ENCODE peak calls at places on chromosomes 12 and 14, in five cellular contexts. U, F, H, O and L are unnamed samples.

GRCh38 chr12:126483145-126484068 is 1418.2 kb downstream of the AACS start:
- DNase-seq in H (no peak), F (no peak), O (peak), U (peak), L (no peak)

GRCh38 chr14:74712499-74713394 is at the start of the genes AREL1 and FCF1:
- DNase-seq in U (peak), F (peak), O (peak), H (peak), L (peak)

GRCh38 chr14:104386281-104386841 is 193.2 kb upstream of the C14orf180 start:
- DNase-seq in O (no peak), U (no peak), H (no peak), F (no peak), L (no peak)

GRCh38 chr12:113424915-113425823 is 3.0 kb downstream of the SDSL start:
- DNase-seq in O (peak), F (peak), U (peak), H (peak), L (peak)

GRCh38 chr12:28857327-28857726 is 291.8 kb upstream of the FAR2 start:
- DNase-seq in H (no peak), F (no peak), O (no peak), U (no peak), L (no peak)

GRCh38 chr12:22527999-22528398 is 16.3 kb downstream of the C2CD5 start:
- DNase-seq in H (no peak), F (no peak), U (peak), O (no peak), L (no peak)

GRCh38 chr12:54357802-54358619 is 6.3 kb downstream of the GPR84 start:
- DNase-seq in O (no peak), U (no peak), H (peak), F (no peak), L (no peak)

GRCh38 chr14:99643343-99643742 is 1.6 kb upstream of the HHIPL1 start:
- DNase-seq in O (no peak), F (no peak), H (no peak), U (no peak), L (no peak)

GRCh38 chr14:60294670-60295069 is 45.6 kb downstream of the PPM1A start:
- DNase-seq in H (no peak), U (no peak), F (no peak), O (no peak), L (no peak)

GRCh38 chr12:123427036-123427769 is 9.3 kb downstream of the RILPL2 start:
- DNase-seq in F (no peak), O (no peak), U (no peak), H (no peak), L (no peak)